ENCODE peak calls at places on chromosomes 7 and 10, in four cellular contexts. K is AG10803, W is body of pancreas, J is NB4. G is an unnamed sample.

GRCh38 chr7:1693991-1694524 is 24.0 kb downstream of the ELFN1 start:
- DNase-seq in K (peak), W (peak), J (peak), G (peak)

GRCh38 chr10:91493313-91493712 is 83.2 kb downstream of the HECTD2 start:
- DNase-seq in K (peak), W (no peak), J (peak), G (peak)

GRCh38 chr10:26857991-26858706 is 2.6 kb downstream of the ABI1 start:
- DNase-seq in K (peak), W (no peak), J (peak), G (peak)

GRCh38 chr7:104807676-104808075 is 206.3 kb upstream of the KMT2E start:
- DNase-seq in K (no peak), W (no peak), J (no peak), G (no peak)

GRCh38 chr10:71857934-71858890 is 7.2 kb upstream of the PSAP start:
- DNase-seq in K (no peak), W (no peak), J (peak), G (no peak)

GRCh38 chr10:126872768-126873167 is 32.5 kb upstream of the DOCK1 start:
- DNase-seq in K (no peak), W (no peak), J (peak), G (peak)

GRCh38 chr10:12656518-12657142 is 307.3 kb downstream of the CAMK1D start:
- DNase-seq in K (peak), W (no peak), J (peak), G (peak)

GRCh38 chr10:72086466-72087391 is 1.6 kb downstream of the SPOCK2 start:
- DNase-seq in K (no peak), W (no peak), J (no peak), G (peak)

GRCh38 chr10:130020651-130021372 is 56.7 kb upstream of the EBF3 start:
- DNase-seq in K (peak), W (no peak), J (peak), G (peak)

GRCh38 chr10:51244739-51245138 is 170.5 kb downstream of the PRKG1 start:
- DNase-seq in K (peak), W (no peak), J (no peak), G (peak)

GRCh38 chr10:108597031-108597430 is 1326.3 kb downstream of the XPNPEP1 start:
- DNase-seq in K (peak), W (no peak), J (no peak), G (peak)

GRCh38 chr7:64793106-64793755 is 997 bp upstream of the ZNF138 start:
- DNase-seq in K (peak), W (no peak), J (peak), G (peak)

GRCh38 chr7:104643587-104644217 is 315.3 kb downstream of the LHFPL3 start:
- DNase-seq in K (peak), W (no peak), J (peak), G (peak)

GRCh38 chr10:27628631-27629030 is 117.0 kb downstream of the MKX start:
- DNase-seq in K (peak), W (no peak), J (no peak), G (peak)

GRCh38 chr10:86953747-86954680 is 3.4 kb downstream of the MMRN2 start:
- DNase-seq in K (peak), W (no peak), J (no peak), G (peak)

GRCh38 chr10:128143531-128143930 is 17.3 kb upstream of the MKI67 start:
- DNase-seq in K (no peak), W (no peak), J (no peak), G (no peak)

GRCh38 chr7:17205850-17206353 is 92.5 kb upstream of the AHR start:
- DNase-seq in K (no peak), W (no peak), J (no peak), G (no peak)

GRCh38 chr10:100827819-100828743 is 82.7 kb downstream of the PAX2 start:
- DNase-seq in K (no peak), W (peak), J (peak), G (no peak)

GRCh38 chr10:27792191-27792590 is 46.6 kb upstream of the MKX start:
- DNase-seq in K (peak), W (no peak), J (no peak), G (peak)

GRCh38 chr7:82204694-82205093 is 238.9 kb downstream of the CACNA2D1 start:
- DNase-seq in K (peak), W (peak), J (peak), G (peak)

GRCh38 chr10:88113232-88113631 is 249.8 kb downstream of the PTEN start:
- DNase-seq in K (peak), W (no peak), J (peak), G (peak)

GRCh38 chr10:88108115-88108610 is 244.7 kb downstream of the PTEN start:
- DNase-seq in K (no peak), W (no peak), J (peak), G (no peak)

GRCh38 chr10:88110355-88110754 is 246.9 kb downstream of the PTEN start:
- DNase-seq in K (peak), W (no peak), J (peak), G (peak)

GRCh38 chr10:88111294-88111693 is 247.9 kb downstream of the PTEN start:
- DNase-seq in K (no peak), W (no peak), J (peak), G (no peak)

GRCh38 chr10:88110822-88111221 is 247.4 kb downstream of the PTEN start:
- DNase-seq in K (no peak), W (no peak), J (no peak), G (no peak)
- H3K4me3 ChIP-seq in K (no peak), W (no peak), J (no peak), G (no peak)

DNA sequence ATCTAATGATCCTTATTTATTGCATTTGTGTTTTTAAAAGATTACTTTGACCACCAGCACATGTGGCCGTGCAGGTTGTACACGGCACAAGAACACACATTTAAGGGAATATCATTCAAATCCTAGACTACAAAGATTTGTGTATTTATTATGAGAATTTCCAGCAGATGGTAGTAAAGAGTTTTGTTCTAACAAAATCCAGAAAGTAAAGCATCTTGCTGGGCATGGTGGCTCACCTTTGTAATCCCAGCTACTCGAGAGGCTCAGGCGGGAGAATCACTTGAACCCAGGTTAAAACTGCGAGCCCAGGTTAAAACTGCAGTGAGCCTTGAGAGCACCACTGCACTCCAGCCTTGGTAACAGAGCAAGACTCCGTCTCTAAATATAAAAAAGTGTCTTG is 31.5 kb downstream of the MACROH2A2 start:
- DNase-seq in K (no peak), W (no peak), J (peak), G (peak)
- TF ChIP-seq CTCF in K (no peak), W (no peak), J (no peak), G (no peak)

DNA sequence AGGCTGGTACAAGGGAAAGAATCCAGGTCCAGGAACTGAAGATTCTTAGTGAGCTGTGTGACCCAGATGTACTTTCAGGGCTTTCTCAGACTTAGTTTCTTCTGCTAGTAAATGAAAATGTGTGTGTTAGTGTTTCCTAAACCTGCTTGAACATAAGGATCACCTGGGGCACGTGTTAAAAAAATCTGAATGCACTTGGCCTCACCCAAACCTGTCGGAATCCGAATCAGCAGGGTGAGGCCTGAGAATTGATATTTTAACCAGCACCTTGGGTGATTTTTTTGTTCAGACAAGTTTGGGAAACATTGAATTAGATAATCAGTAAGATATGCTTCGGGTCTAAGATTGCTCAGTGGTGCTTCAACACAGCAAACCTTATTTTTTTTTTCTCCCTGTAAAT is 59.7 kb downstream of the ZNF365 start:
- DNase-seq in K (no peak), W (no peak), J (no peak), G (no peak)
- H3K4me3 ChIP-seq in K (no peak), W (no peak), J (no peak), G (no peak)

GRCh38 chr10:21993360-21994001 is 10.0 kb downstream of the DNAJC1 start:
- DNase-seq in K (peak), W (no peak), J (peak), G (peak)
- TF ChIP-seq CTCF in K (peak), W (peak), J (no peak), G (peak)

DNA sequence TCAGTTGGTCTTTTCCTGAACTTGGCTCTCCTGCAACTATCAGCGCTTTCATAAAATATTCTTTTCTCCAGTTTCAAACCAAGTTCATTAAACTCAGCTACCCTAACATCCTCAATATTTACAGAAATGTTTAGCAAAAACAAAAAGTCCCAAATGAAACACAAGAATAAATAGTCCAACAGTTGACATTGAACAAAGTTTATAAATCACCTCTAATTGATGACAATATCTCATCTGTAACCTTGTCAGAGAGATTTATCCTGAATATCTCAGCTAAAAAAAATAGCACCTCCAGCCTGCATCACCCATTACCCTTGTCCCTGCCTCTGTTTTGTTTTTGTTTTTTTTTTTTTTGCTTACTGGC is 76.1 kb downstream of the ANK3 start:
- DNase-seq in K (no peak), W (no peak), J (no peak), G (no peak)
- H3K4me3 ChIP-seq in K (no peak), W (no peak), J (no peak), G (no peak)

DNA sequence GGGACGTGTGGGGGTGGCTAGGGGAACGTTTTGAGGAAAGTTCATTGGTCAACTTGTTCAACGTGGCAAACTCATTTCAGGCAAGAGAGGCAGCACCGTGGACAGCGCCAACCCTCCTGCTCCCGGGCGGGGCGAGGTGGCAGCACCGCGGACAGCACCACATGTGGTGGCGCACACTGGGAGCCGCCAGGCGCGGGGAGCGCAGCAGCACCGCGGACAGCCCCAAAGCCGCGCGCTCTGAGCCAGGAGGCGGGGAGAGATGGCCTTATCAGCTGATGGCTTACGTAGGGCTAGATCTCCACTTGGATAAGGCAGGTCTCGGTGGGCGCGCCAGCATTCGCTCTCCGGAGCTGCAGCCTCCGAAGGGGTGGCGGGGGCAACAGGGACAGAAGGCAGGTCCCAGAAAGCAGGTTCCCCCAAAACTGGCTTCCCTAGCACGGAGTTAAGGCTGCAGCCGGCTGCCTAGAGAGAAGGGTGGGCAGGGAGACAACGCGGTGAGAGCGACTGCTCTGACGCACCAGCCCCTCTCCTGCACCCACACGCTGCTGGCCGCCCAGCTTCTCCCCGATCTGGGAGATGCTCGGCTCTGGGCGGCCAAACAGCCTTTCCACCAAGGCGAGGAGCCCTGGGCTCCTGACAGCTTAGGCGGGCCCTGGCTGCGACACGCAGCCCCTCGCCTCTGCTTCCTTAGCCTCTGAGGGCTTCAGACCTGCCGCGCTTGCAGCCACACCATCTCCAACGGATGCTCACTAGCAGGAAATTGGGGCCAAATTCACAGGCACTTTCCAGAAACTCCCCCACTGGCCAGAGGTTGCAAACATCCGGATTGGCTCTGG is at the start of gene HTR5A:
- DNase-seq in K (peak), W (peak), J (peak), G (peak)
- TF ChIP-seq CTCF in K (no peak), W (no peak), J (no peak), G (no peak)

GRCh38 chr7:32056767-32057166 is 13.4 kb downstream of the PDE1C start:
- DNase-seq in K (no peak), W (no peak), J (no peak), G (no peak)

GRCh38 chr7:32062150-32062549 is 8.1 kb downstream of the PDE1C start:
- DNase-seq in K (no peak), W (peak), J (peak), G (peak)

GRCh38 chr7:32061346-32061745 is 8.9 kb downstream of the PDE1C start:
- DNase-seq in K (no peak), W (no peak), J (no peak), G (no peak)

GRCh38 chr7:32059289-32060045 is 10.7 kb downstream of the PDE1C start:
- DNase-seq in K (peak), W (no peak), J (no peak), G (peak)

DNA sequence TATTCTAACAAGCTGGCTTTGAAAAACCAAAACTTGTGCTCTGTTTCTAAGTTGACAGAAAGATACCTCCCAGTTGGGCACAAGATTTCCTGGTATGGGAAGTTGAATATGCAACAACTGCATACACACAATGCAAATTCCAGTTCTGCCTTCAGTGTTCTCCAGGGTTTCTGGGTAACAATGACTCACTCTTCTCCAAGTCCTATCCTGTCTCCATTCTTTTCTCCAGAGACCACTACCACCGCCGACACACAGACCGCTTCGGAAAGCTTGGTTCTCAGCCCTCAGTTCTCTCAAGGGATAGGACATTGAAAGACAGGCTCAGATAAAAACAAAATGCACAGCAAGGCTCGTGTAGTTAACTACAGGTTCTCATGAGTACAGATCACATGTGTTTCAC is 12.2 kb downstream of the PDE1C start:
- DNase-seq in K (no peak), W (no peak), J (no peak), G (no peak)
- H3K4me3 ChIP-seq in K (no peak), W (no peak), J (no peak), G (no peak)

GRCh38 chr7:48099781-48100180 is 10.7 kb downstream of the UPP1 start:
- DNase-seq in K (no peak), W (no peak), J (no peak), G (no peak)

GRCh38 chr7:48102530-48102929 is 13.5 kb downstream of the UPP1 start:
- DNase-seq in K (no peak), W (no peak), J (no peak), G (no peak)

GRCh38 chr7:48105045-48105444 is 16.0 kb downstream of the UPP1 start:
- DNase-seq in K (no peak), W (no peak), J (no peak), G (no peak)

GRCh38 chr7:48101352-48101751 is 12.3 kb downstream of the UPP1 start:
- DNase-seq in K (no peak), W (no peak), J (no peak), G (no peak)

GRCh38 chr7:48101880-48102448 is 12.9 kb downstream of the UPP1 start:
- DNase-seq in K (no peak), W (no peak), J (peak), G (no peak)
- TF ChIP-seq CTCF in K (peak), W (no peak), J (peak), G (peak)

GRCh38 chr7:91690541-91690940 is 190.0 kb downstream of the MTERF1 start:
- DNase-seq in K (no peak), W (no peak), J (no peak), G (no peak)
- H3K4me3 ChIP-seq in K (no peak), W (no peak), J (no peak), G (no peak)